ENCODE peak calls at places on chromosomes 12 and 14, in six cellular contexts. M is NCI-H1105, R is PC-3, L is NT2/D1, D is BJ, T is body of pancreas. W is an unnamed sample.

GRCh38 chr12:5494343-5494742 is 62.4 kb downstream of the NTF3 start:
- DNase-seq in L (no peak), R (no peak), D (no peak), T (no peak), M (no peak), W (no peak)

GRCh38 chr14:69710378-69710777 is 56.6 kb upstream of the SRSF5 start:
- DNase-seq in M (no peak), T (no peak), R (no peak), D (no peak), L (no peak), W (no peak)

GRCh38 chr14:21096438-21096837 is 2.0 kb downstream of the ZNF219 start:
- DNase-seq in R (no peak), T (no peak), M (no peak), D (no peak), L (no peak), W (no peak)

GRCh38 chr12:77685112-77685511 is 145.6 kb upstream of the NAV3 start:
- DNase-seq in R (peak), L (peak), D (peak), M (peak), T (peak), W (peak)

GRCh38 chr12:21815306-21816062 is 41.0 kb upstream of the KCNJ8 start:
- DNase-seq in M (no peak), R (no peak), D (no peak), L (no peak), T (no peak), W (no peak)

GRCh38 chr12:116306968-116307367 is 29.5 kb upstream of the MED13L start:
- DNase-seq in M (no peak), L (no peak), T (no peak), R (no peak), D (no peak), W (no peak)

GRCh38 chr12:51907083-51907863 is at the start of gene ACVRL1:
- DNase-seq in T (no peak), D (no peak), L (no peak), R (no peak), M (no peak), W (peak)

GRCh38 chr12:79055926-79056674 is 191.5 kb downstream of the SYT1 start:
- DNase-seq in D (peak), R (peak), L (no peak), T (no peak), M (no peak), W (no peak)

GRCh38 chr14:24982472-24983155 is 67.3 kb downstream of the STXBP6 start:
- DNase-seq in D (no peak), R (peak), T (no peak), L (no peak), M (no peak), W (no peak)

GRCh38 chr12:15244341-15244740 is 23.1 kb upstream of the RERG start:
- DNase-seq in R (no peak), M (no peak), L (no peak), D (no peak), T (no peak), W (no peak)

GRCh38 chr12:49413010-49413409 is 45.7 kb downstream of the SPATS2 start:
- DNase-seq in T (no peak), R (no peak), D (no peak), M (no peak), L (no peak), W (no peak)

GRCh38 chr12:4421590-4422031 is 24.0 kb downstream of the FGF6 start:
- DNase-seq in D (no peak), T (no peak), R (peak), L (peak), M (peak), W (no peak)

GRCh38 chr12:3223601-3224529 is 146.7 kb downstream of the TSPAN9 start:
- DNase-seq in R (no peak), T (no peak), M (no peak), L (no peak), D (no peak), W (no peak)

GRCh38 chr12:96195845-96196451 is 1.8 kb downstream of the ELK3 start:
- DNase-seq in D (no peak), L (peak), T (no peak), M (no peak), R (peak), W (no peak)

GRCh38 chr12:12357697-12358476 is 1.0 kb downstream of the BORCS5 start:
- DNase-seq in T (no peak), M (peak), L (no peak), R (peak), D (no peak), W (no peak)

GRCh38 chr12:131525795-131526508 is 184.9 kb upstream of the SFSWAP start:
- DNase-seq in T (no peak), L (no peak), M (no peak), D (no peak), R (no peak), W (no peak)

GRCh38 chr12:51631591-51631990 is 40.6 kb downstream of the SCN8A start:
- DNase-seq in M (no peak), D (no peak), L (no peak), R (peak), T (no peak), W (no peak)

GRCh38 chr12:115572440-115572839 is 705.1 kb downstream of the MED13L start:
- DNase-seq in T (no peak), D (no peak), M (no peak), L (no peak), R (no peak), W (no peak)

GRCh38 chr12:34626363-34627157 is 604.3 kb downstream of the ALG10 start:
- DNase-seq in D (no peak), R (no peak), T (no peak), M (no peak), L (no peak), W (no peak)

W was measured in psoas muscle.